ENCODE peak calls at places on chromosomes 7 and 10, in nine cellular contexts. One of them, this sample, is unnamed.

GRCh38 chr7:152462995-152463713 is 27.4 kb upstream of the KMT2C start:
- DNase-seq in NCI-H345: peak
- DNase-seq in PC-3: peak
- DNase-seq in stimulated activated CD4-positive, alpha-beta T cell treated with anti-CD3 and anti-CD28 coated beads, Interleukin-12 subunit alpha, Interleukin-12 subunit beta, amount 100 ng/mL, for 48 hours: no peak
- DNase-seq in occipital lobe: no peak
- DNase-seq in NCI-H2171: peak
- DNase-seq in hepatic stellate cell: peak
- DNase-seq in suprapubic skin: no peak
- DNase-seq in H9: no peak
- DNase-seq in this sample: peak

GRCh38 chr10:123044391-123044790 is 35.6 kb downstream of the ACADSB start:
- DNase-seq in NCI-H345: no peak
- DNase-seq in PC-3: peak
- DNase-seq in stimulated activated CD4-positive, alpha-beta T cell treated with anti-CD3 and anti-CD28 coated beads, Interleukin-12 subunit alpha, Interleukin-12 subunit beta, amount 100 ng/mL, for 48 hours: no peak
- DNase-seq in occipital lobe: no peak
- DNase-seq in NCI-H2171: peak
- DNase-seq in hepatic stellate cell: no peak
- DNase-seq in suprapubic skin: no peak
- DNase-seq in H9: no peak
- DNase-seq in this sample: no peak

GRCh38 chr10:88411772-88412349 is 171.3 kb downstream of the RNLS start:
- DNase-seq in NCI-H345: no peak
- DNase-seq in PC-3: no peak
- DNase-seq in stimulated activated CD4-positive, alpha-beta T cell treated with anti-CD3 and anti-CD28 coated beads, Interleukin-12 subunit alpha, Interleukin-12 subunit beta, amount 100 ng/mL, for 48 hours: no peak
- DNase-seq in occipital lobe: no peak
- DNase-seq in NCI-H2171: no peak
- DNase-seq in hepatic stellate cell: no peak
- DNase-seq in suprapubic skin: no peak
- DNase-seq in H9: no peak
- DNase-seq in this sample: no peak

GRCh38 chr10:74949843-74950765 is 123.7 kb downstream of the KAT6B start:
- DNase-seq in NCI-H345: no peak
- DNase-seq in PC-3: peak
- DNase-seq in stimulated activated CD4-positive, alpha-beta T cell treated with anti-CD3 and anti-CD28 coated beads, Interleukin-12 subunit alpha, Interleukin-12 subunit beta, amount 100 ng/mL, for 48 hours: no peak
- DNase-seq in occipital lobe: no peak
- DNase-seq in NCI-H2171: no peak
- DNase-seq in hepatic stellate cell: peak
- DNase-seq in suprapubic skin: no peak
- DNase-seq in H9: no peak
- DNase-seq in this sample: no peak

GRCh38 chr7:196778-197321 is 4.5 kb downstream of the FAM20C start:
- DNase-seq in NCI-H345: no peak
- DNase-seq in PC-3: no peak
- DNase-seq in stimulated activated CD4-positive, alpha-beta T cell treated with anti-CD3 and anti-CD28 coated beads, Interleukin-12 subunit alpha, Interleukin-12 subunit beta, amount 100 ng/mL, for 48 hours: no peak
- DNase-seq in occipital lobe: no peak
- DNase-seq in NCI-H2171: no peak
- DNase-seq in hepatic stellate cell: no peak
- DNase-seq in suprapubic skin: no peak
- DNase-seq in H9: no peak
- DNase-seq in this sample: no peak

GRCh38 chr10:118544401-118544948 is 51.0 kb downstream of the PRLHR start:
- DNase-seq in NCI-H345: no peak
- DNase-seq in PC-3: no peak
- DNase-seq in stimulated activated CD4-positive, alpha-beta T cell treated with anti-CD3 and anti-CD28 coated beads, Interleukin-12 subunit alpha, Interleukin-12 subunit beta, amount 100 ng/mL, for 48 hours: no peak
- DNase-seq in occipital lobe: no peak
- DNase-seq in NCI-H2171: no peak
- DNase-seq in hepatic stellate cell: no peak
- DNase-seq in suprapubic skin: no peak
- DNase-seq in H9: no peak
- DNase-seq in this sample: no peak

GRCh38 chr7:78852951-78853350 is 600.5 kb downstream of the MAGI2 start:
- DNase-seq in NCI-H345: no peak
- DNase-seq in PC-3: peak
- DNase-seq in stimulated activated CD4-positive, alpha-beta T cell treated with anti-CD3 and anti-CD28 coated beads, Interleukin-12 subunit alpha, Interleukin-12 subunit beta, amount 100 ng/mL, for 48 hours: no peak
- DNase-seq in occipital lobe: no peak
- DNase-seq in NCI-H2171: no peak
- DNase-seq in hepatic stellate cell: no peak
- DNase-seq in suprapubic skin: no peak
- DNase-seq in H9: no peak
- DNase-seq in this sample: peak

GRCh38 chr10:72742797-72743196 is 50.9 kb downstream of the MCU start:
- DNase-seq in NCI-H345: no peak
- DNase-seq in PC-3: no peak
- DNase-seq in stimulated activated CD4-positive, alpha-beta T cell treated with anti-CD3 and anti-CD28 coated beads, Interleukin-12 subunit alpha, Interleukin-12 subunit beta, amount 100 ng/mL, for 48 hours: no peak
- DNase-seq in occipital lobe: no peak
- DNase-seq in NCI-H2171: no peak
- DNase-seq in hepatic stellate cell: no peak
- DNase-seq in suprapubic skin: no peak
- DNase-seq in H9: no peak
- DNase-seq in this sample: no peak

GRCh38 chr10:98403812-98404504 is 11.0 kb downstream of the PYROXD2 start:
- DNase-seq in NCI-H345: no peak
- DNase-seq in PC-3: peak
- DNase-seq in stimulated activated CD4-positive, alpha-beta T cell treated with anti-CD3 and anti-CD28 coated beads, Interleukin-12 subunit alpha, Interleukin-12 subunit beta, amount 100 ng/mL, for 48 hours: no peak
- DNase-seq in occipital lobe: no peak
- DNase-seq in NCI-H2171: no peak
- DNase-seq in hepatic stellate cell: peak
- DNase-seq in suprapubic skin: no peak
- DNase-seq in H9: no peak
- DNase-seq in this sample: peak

GRCh38 chr10:42754155-42755027 is 28.2 kb upstream of the BMS1 start:
- DNase-seq in NCI-H345: peak
- DNase-seq in PC-3: no peak
- DNase-seq in stimulated activated CD4-positive, alpha-beta T cell treated with anti-CD3 and anti-CD28 coated beads, Interleukin-12 subunit alpha, Interleukin-12 subunit beta, amount 100 ng/mL, for 48 hours: no peak
- DNase-seq in occipital lobe: no peak
- DNase-seq in NCI-H2171: no peak
- DNase-seq in hepatic stellate cell: no peak
- DNase-seq in suprapubic skin: peak
- DNase-seq in H9: peak
- DNase-seq in this sample: no peak

GRCh38 chr7:33243319-33243881 is 114.0 kb downstream of the BBS9 start:
- DNase-seq in NCI-H345: peak
- DNase-seq in PC-3: peak
- DNase-seq in stimulated activated CD4-positive, alpha-beta T cell treated with anti-CD3 and anti-CD28 coated beads, Interleukin-12 subunit alpha, Interleukin-12 subunit beta, amount 100 ng/mL, for 48 hours: no peak
- DNase-seq in occipital lobe: no peak
- DNase-seq in NCI-H2171: peak
- DNase-seq in hepatic stellate cell: peak
- DNase-seq in suprapubic skin: no peak
- DNase-seq in H9: no peak
- DNase-seq in this sample: peak

GRCh38 chr10:7107287-7107686 is 303.5 kb downstream of the SFMBT2 start:
- DNase-seq in NCI-H345: no peak
- DNase-seq in PC-3: no peak
- DNase-seq in stimulated activated CD4-positive, alpha-beta T cell treated with anti-CD3 and anti-CD28 coated beads, Interleukin-12 subunit alpha, Interleukin-12 subunit beta, amount 100 ng/mL, for 48 hours: peak
- DNase-seq in occipital lobe: no peak
- DNase-seq in NCI-H2171: no peak
- DNase-seq in hepatic stellate cell: no peak
- DNase-seq in suprapubic skin: no peak
- DNase-seq in H9: no peak
- DNase-seq in this sample: no peak

GRCh38 chr7:143372070-143372469 is 9.1 kb upstream of the ZYX start:
- DNase-seq in NCI-H345: no peak
- DNase-seq in PC-3: peak
- DNase-seq in stimulated activated CD4-positive, alpha-beta T cell treated with anti-CD3 and anti-CD28 coated beads, Interleukin-12 subunit alpha, Interleukin-12 subunit beta, amount 100 ng/mL, for 48 hours: peak
- DNase-seq in occipital lobe: peak
- DNase-seq in NCI-H2171: no peak
- DNase-seq in hepatic stellate cell: no peak
- DNase-seq in suprapubic skin: no peak
- DNase-seq in H9: no peak
- DNase-seq in this sample: no peak

GRCh38 chr7:37942934-37943610 is 22.6 kb downstream of the EPDR1 start:
- DNase-seq in NCI-H345: no peak
- DNase-seq in PC-3: no peak
- DNase-seq in stimulated activated CD4-positive, alpha-beta T cell treated with anti-CD3 and anti-CD28 coated beads, Interleukin-12 subunit alpha, Interleukin-12 subunit beta, amount 100 ng/mL, for 48 hours: no peak
- DNase-seq in occipital lobe: peak
- DNase-seq in NCI-H2171: no peak
- DNase-seq in hepatic stellate cell: no peak
- DNase-seq in suprapubic skin: no peak
- DNase-seq in H9: peak
- DNase-seq in this sample: no peak

GRCh38 chr7:17497549-17498193 is 199.2 kb downstream of the AHR start:
- DNase-seq in NCI-H345: no peak
- DNase-seq in PC-3: no peak
- DNase-seq in stimulated activated CD4-positive, alpha-beta T cell treated with anti-CD3 and anti-CD28 coated beads, Interleukin-12 subunit alpha, Interleukin-12 subunit beta, amount 100 ng/mL, for 48 hours: no peak
- DNase-seq in occipital lobe: no peak
- DNase-seq in NCI-H2171: no peak
- DNase-seq in hepatic stellate cell: no peak
- DNase-seq in suprapubic skin: no peak
- DNase-seq in H9: no peak
- DNase-seq in this sample: no peak

GRCh38 chr7:2037805-2038635 is 194.7 kb downstream of the MAD1L1 start:
- DNase-seq in NCI-H345: no peak
- DNase-seq in PC-3: no peak
- DNase-seq in stimulated activated CD4-positive, alpha-beta T cell treated with anti-CD3 and anti-CD28 coated beads, Interleukin-12 subunit alpha, Interleukin-12 subunit beta, amount 100 ng/mL, for 48 hours: no peak
- DNase-seq in occipital lobe: no peak
- DNase-seq in NCI-H2171: no peak
- DNase-seq in hepatic stellate cell: peak
- DNase-seq in suprapubic skin: peak
- DNase-seq in H9: no peak
- DNase-seq in this sample: peak

GRCh38 chr7:1137517-1138167 is 22.4 kb downstream of the ZFAND2A start:
- DNase-seq in NCI-H345: no peak
- DNase-seq in PC-3: no peak
- DNase-seq in stimulated activated CD4-positive, alpha-beta T cell treated with anti-CD3 and anti-CD28 coated beads, Interleukin-12 subunit alpha, Interleukin-12 subunit beta, amount 100 ng/mL, for 48 hours: no peak
- DNase-seq in occipital lobe: no peak
- DNase-seq in NCI-H2171: no peak
- DNase-seq in hepatic stellate cell: no peak
- DNase-seq in suprapubic skin: no peak
- DNase-seq in H9: no peak
- DNase-seq in this sample: no peak

GRCh38 chr10:88913157-88913556 is 33.1 kb downstream of the STAMBPL1 start:
- DNase-seq in NCI-H345: peak
- DNase-seq in PC-3: no peak
- DNase-seq in stimulated activated CD4-positive, alpha-beta T cell treated with anti-CD3 and anti-CD28 coated beads, Interleukin-12 subunit alpha, Interleukin-12 subunit beta, amount 100 ng/mL, for 48 hours: no peak
- DNase-seq in occipital lobe: no peak
- DNase-seq in NCI-H2171: no peak
- DNase-seq in hepatic stellate cell: no peak
- DNase-seq in suprapubic skin: no peak
- DNase-seq in H9: no peak
- DNase-seq in this sample: no peak

GRCh38 chr10:125128397-125129075 is 31.8 kb downstream of the CTBP2 start:
- DNase-seq in NCI-H345: no peak
- DNase-seq in PC-3: no peak
- DNase-seq in stimulated activated CD4-positive, alpha-beta T cell treated with anti-CD3 and anti-CD28 coated beads, Interleukin-12 subunit alpha, Interleukin-12 subunit beta, amount 100 ng/mL, for 48 hours: no peak
- DNase-seq in occipital lobe: no peak
- DNase-seq in NCI-H2171: no peak
- DNase-seq in hepatic stellate cell: no peak
- DNase-seq in suprapubic skin: no peak
- DNase-seq in H9: no peak
- DNase-seq in this sample: no peak

GRCh38 chr10:83991986-83992753 is 147.1 kb upstream of the GHITM start:
- DNase-seq in NCI-H345: peak
- DNase-seq in PC-3: no peak
- DNase-seq in stimulated activated CD4-positive, alpha-beta T cell treated with anti-CD3 and anti-CD28 coated beads, Interleukin-12 subunit alpha, Interleukin-12 subunit beta, amount 100 ng/mL, for 48 hours: no peak
- DNase-seq in occipital lobe: no peak
- DNase-seq in NCI-H2171: no peak
- DNase-seq in hepatic stellate cell: peak
- DNase-seq in suprapubic skin: no peak
- DNase-seq in H9: peak
- DNase-seq in this sample: no peak

GRCh38 chr7:106289848-106290247 is 5.1 kb upstream of the NAMPT start:
- DNase-seq in NCI-H345: no peak
- DNase-seq in PC-3: peak
- DNase-seq in stimulated activated CD4-positive, alpha-beta T cell treated with anti-CD3 and anti-CD28 coated beads, Interleukin-12 subunit alpha, Interleukin-12 subunit beta, amount 100 ng/mL, for 48 hours: no peak
- DNase-seq in occipital lobe: no peak
- DNase-seq in NCI-H2171: no peak
- DNase-seq in hepatic stellate cell: peak
- DNase-seq in suprapubic skin: no peak
- DNase-seq in H9: no peak
- DNase-seq in this sample: no peak

GRCh38 chr10:48981310-48981907 is 41.8 kb upstream of the LRRC18 start:
- DNase-seq in NCI-H345: peak
- DNase-seq in PC-3: peak
- DNase-seq in stimulated activated CD4-positive, alpha-beta T cell treated with anti-CD3 and anti-CD28 coated beads, Interleukin-12 subunit alpha, Interleukin-12 subunit beta, amount 100 ng/mL, for 48 hours: peak
- DNase-seq in occipital lobe: no peak
- DNase-seq in NCI-H2171: no peak
- DNase-seq in hepatic stellate cell: peak
- DNase-seq in suprapubic skin: no peak
- DNase-seq in H9: peak
- DNase-seq in this sample: peak

GRCh38 chr10:104824378-104825006 is 183.4 kb downstream of the SORCS3 start:
- DNase-seq in NCI-H345: no peak
- DNase-seq in PC-3: peak
- DNase-seq in stimulated activated CD4-positive, alpha-beta T cell treated with anti-CD3 and anti-CD28 coated beads, Interleukin-12 subunit alpha, Interleukin-12 subunit beta, amount 100 ng/mL, for 48 hours: peak
- DNase-seq in occipital lobe: no peak
- DNase-seq in NCI-H2171: no peak
- DNase-seq in hepatic stellate cell: no peak
- DNase-seq in suprapubic skin: no peak
- DNase-seq in H9: peak
- DNase-seq in this sample: no peak

GRCh38 chr7:84624527-84624926 is 429.9 kb upstream of the SEMA3A start:
- DNase-seq in NCI-H345: no peak
- DNase-seq in PC-3: no peak
- DNase-seq in stimulated activated CD4-positive, alpha-beta T cell treated with anti-CD3 and anti-CD28 coated beads, Interleukin-12 subunit alpha, Interleukin-12 subunit beta, amount 100 ng/mL, for 48 hours: no peak
- DNase-seq in occipital lobe: no peak
- DNase-seq in NCI-H2171: no peak
- DNase-seq in hepatic stellate cell: no peak
- DNase-seq in suprapubic skin: no peak
- DNase-seq in H9: no peak
- DNase-seq in this sample: no peak

GRCh38 chr7:130272456-130273080 is 5.9 kb downstream of the CPA2 start:
- DNase-seq in NCI-H345: peak
- DNase-seq in PC-3: no peak
- DNase-seq in stimulated activated CD4-positive, alpha-beta T cell treated with anti-CD3 and anti-CD28 coated beads, Interleukin-12 subunit alpha, Interleukin-12 subunit beta, amount 100 ng/mL, for 48 hours: no peak
- DNase-seq in occipital lobe: no peak
- DNase-seq in NCI-H2171: peak
- DNase-seq in hepatic stellate cell: no peak
- DNase-seq in suprapubic skin: no peak
- DNase-seq in H9: peak
- DNase-seq in this sample: no peak

This sample was measured in HFFc6.